ENCODE peak calls at places on chromosomes 3 and 15, in six cellular contexts. U, S, W, R, D and K are unnamed samples.

GRCh38 chr15:95929232-95929846 is 401.2 kb upstream of the NR2F2 start:
- DNase-seq in D (no peak), W (peak; percentile 8), S (peak; percentile 22), U (no peak), R (no peak), K (no peak)

GRCh38 chr3:46482632-46483311 is 15.0 kb upstream of the RTP3 start:
- DNase-seq in R (no peak), S (peak; percentile 72), W (peak; percentile 83), D (no peak), U (no peak), K (peak; percentile 49)

GRCh38 chr15:65209701-65210643 is 1.3 kb downstream of the CILP start:
- DNase-seq in D (no peak), W (no peak), U (no peak), S (no peak), R (no peak), K (no peak)

GRCh38 chr3:143604402-143604801 is 243.9 kb downstream of the SLC9A9 start:
- DNase-seq in S (no peak), R (no peak), W (no peak), U (no peak), D (no peak), K (no peak)

GRCh38 chr15:92899910-92900711 is at the start of gene CHD2:
- DNase-seq in R (peak; percentile 87), S (peak; percentile 91), U (no peak), W (peak; percentile 91), D (peak; percentile 41), K (peak; percentile 68)

GRCh38 chr3:150299221-150299620 is 108.9 kb upstream of the TSC22D2 start:
- DNase-seq in U (no peak), R (no peak), S (peak; percentile 59), D (no peak), W (no peak), K (no peak)

GRCh38 chr15:43330780-43331086 is 360 bp upstream of the LCMT2 start:
- DNase-seq in R (no peak), D (no peak), W (no peak), U (no peak), S (no peak), K (no peak)

GRCh38 chr3:69385033-69385722 is 710 bp downstream of the FRMD4B start:
- DNase-seq in W (no peak), R (no peak), D (no peak), S (no peak), U (no peak), K (no peak)

GRCh38 chr15:66684136-66684681 is 17.8 kb upstream of the SMAD6 start:
- DNase-seq in S (no peak), D (no peak), U (no peak), R (no peak), W (no peak), K (no peak)

GRCh38 chr3:24100694-24101402 is 155.8 kb downstream of the NR1D2 start:
- DNase-seq in W (peak; percentile 34), S (no peak), D (no peak), R (no peak), U (no peak), K (no peak)

DNA sequence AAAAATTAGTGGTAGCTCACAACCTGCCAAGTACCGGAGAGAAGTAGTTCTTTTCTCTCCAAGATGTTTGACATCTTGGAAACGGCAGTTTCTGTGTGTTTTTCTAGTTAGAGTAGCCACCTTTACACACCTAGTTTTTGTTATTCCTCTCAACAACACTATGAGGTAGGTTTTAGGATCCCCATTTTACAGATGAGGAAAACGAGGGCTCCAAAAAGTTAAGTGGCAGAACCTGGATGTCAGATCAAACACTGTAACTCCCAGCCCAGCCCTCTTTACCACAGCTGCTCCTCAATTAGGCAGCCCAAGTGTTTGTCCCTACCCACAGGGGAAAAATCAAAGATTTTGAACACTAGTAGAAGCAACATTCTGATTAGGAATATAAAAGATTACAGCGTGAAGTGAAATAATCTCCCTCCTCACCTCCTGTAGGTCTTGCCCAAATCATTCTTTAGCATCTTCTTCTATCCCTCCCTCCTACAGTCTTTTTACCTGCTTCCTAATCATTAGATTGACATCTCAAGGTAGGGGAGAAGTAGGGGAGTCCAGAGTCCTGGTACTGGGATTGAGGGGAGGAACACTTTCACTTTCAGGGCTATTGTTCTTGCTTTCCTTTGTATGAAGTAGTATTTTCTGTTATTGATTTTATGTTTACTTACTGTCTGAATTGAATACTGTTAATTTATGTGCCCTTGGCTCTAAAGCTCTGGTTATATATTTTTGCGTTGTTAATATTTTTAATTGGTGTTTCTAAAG is 142.6 kb downstream of the CMSS1 start:
- DNase-seq in D (no peak), R (no peak), S (no peak), U (no peak), W (no peak), K (no peak)
- TF ChIP-seq CTCF in D (no peak), R (no peak), S (no peak), U (no peak), W (no peak), K (no peak)

GRCh38 chr15:70559840-70560239 is 203.5 kb downstream of the UACA start:
- DNase-seq in U (no peak), D (no peak), S (no peak), R (no peak), W (no peak), K (no peak)

GRCh38 chr15:70562906-70563305 is 200.5 kb downstream of the UACA start:
- DNase-seq in D (no peak), U (no peak), W (no peak), R (no peak), S (no peak), K (no peak)

GRCh38 chr15:70561885-70562284 is 201.5 kb downstream of the UACA start:
- DNase-seq in R (no peak), U (no peak), W (no peak), S (no peak), D (no peak), K (no peak)

GRCh38 chr15:70559223-70559823 is 204.0 kb downstream of the UACA start:
- DNase-seq in D (no peak), R (no peak), U (no peak), S (peak; percentile 26), W (peak; percentile 18), K (no peak)

GRCh38 chr15:70560617-70561328 is 202.6 kb downstream of the UACA start:
- DNase-seq in S (no peak), U (no peak), W (no peak), R (no peak), D (no peak), K (no peak)
- TF ChIP-seq CTCF in S (no peak), U (no peak), W (no peak), R (no peak), D (no peak), K (no peak)

GRCh38 chr3:13136426-13136825 is 63.2 kb upstream of the IQSEC1 start:
- DNase-seq in W (no peak), R (no peak), S (no peak), D (no peak), U (no peak), K (no peak)
- TF ChIP-seq CTCF in W (no peak), R (no peak), S (no peak), D (no peak), U (no peak), K (no peak)

DNA sequence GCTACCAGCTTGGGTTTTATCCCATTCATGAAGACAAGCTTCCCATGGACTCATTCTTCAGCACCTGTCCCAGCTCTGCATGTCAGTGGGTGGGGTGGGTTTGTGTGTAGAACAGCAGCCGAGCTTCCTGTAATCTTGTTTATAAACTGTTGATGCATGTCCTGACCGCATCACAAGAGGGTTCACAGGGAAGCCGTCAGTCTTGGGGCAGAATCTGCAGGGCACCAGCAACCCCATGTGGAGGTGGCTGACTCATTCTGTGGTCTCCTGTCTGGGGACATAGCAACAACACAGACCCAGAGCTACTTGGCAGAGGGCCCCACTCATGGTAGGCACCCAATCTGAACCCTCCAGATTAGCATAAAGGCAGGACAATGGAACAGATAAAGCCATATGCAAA is 35.6 kb downstream of the DAPK2 start:
- DNase-seq in U (peak; percentile 62), S (peak; percentile 81), D (no peak), R (no peak), W (peak; percentile 80), K (peak; percentile 34)
- TF ChIP-seq CTCF in U (no peak), S (no peak), D (no peak), R (no peak), W (no peak), K (no peak)

GRCh38 chr3:8938021-8938420 is 25.3 kb downstream of the RAD18 start:
- DNase-seq in W (peak; percentile 71), U (peak; percentile 25), R (peak; percentile 21), S (peak; percentile 72), D (no peak), K (no peak)
- TF ChIP-seq CTCF in W (peak; percentile 45), U (peak; percentile 39), R (peak; percentile 56), S (peak; percentile 50), D (peak; percentile 48), K (peak; percentile 26)

GRCh38 chr15:88590771-88591170 is 30.4 kb upstream of the AEN start:
- DNase-seq in U (no peak), S (no peak), R (no peak), D (no peak), W (no peak), K (no peak)

GRCh38 chr15:88586401-88587162 is 34.6 kb upstream of the AEN start:
- DNase-seq in S (no peak), D (no peak), R (no peak), W (peak; percentile 19), U (no peak), K (no peak)

GRCh38 chr15:88591384-88591783 is 29.8 kb upstream of the AEN start:
- DNase-seq in U (no peak), R (no peak), S (no peak), D (no peak), W (no peak), K (no peak)
- TF ChIP-seq CTCF in U (no peak), R (no peak), S (no peak), D (no peak), W (no peak), K (no peak)

GRCh38 chr3:151351648-151352047 is 22.3 kb upstream of the P2RY13 start:
- DNase-seq in R (no peak), D (no peak), S (no peak), U (no peak), W (no peak), K (no peak)
- TF ChIP-seq CTCF in R (no peak), D (no peak), S (no peak), U (no peak), W (no peak), K (no peak)

GRCh38 chr3:120144267-120144666 is 50.0 kb upstream of the GSK3B start:
- DNase-seq in W (peak; percentile 45), R (no peak), D (no peak), S (peak; percentile 20), U (no peak), K (no peak)
- TF ChIP-seq CTCF in W (no peak), R (no peak), D (no peak), S (no peak), U (no peak), K (no peak)